ENCODE peak calls at places on chromosomes 5 and 9, in six cellular contexts. Q, G, V, C, M and E are unnamed samples.

GRCh38 chr5:151204051-151204450 is 19.8 kb downstream of the CCDC69 start:
- DNase-seq in V (no peak), M (no peak), Q (no peak), C (no peak), G (no peak), E (peak)

GRCh38 chr5:95619096-95619495 is 791 bp upstream of the GPR150 start:
- DNase-seq in G (no peak), M (no peak), C (no peak), Q (no peak), V (no peak), E (no peak)

GRCh38 chr5:1542755-1543154 is 19.0 kb upstream of the LPCAT1 start:
- DNase-seq in M (peak), V (no peak), G (no peak), C (no peak), Q (no peak), E (peak)

GRCh38 chr5:4275232-4275631 is 679.6 kb downstream of the IRX1 start:
- DNase-seq in C (no peak), Q (no peak), M (no peak), G (no peak), V (no peak), E (no peak)

GRCh38 chr9:33794560-33794959 is 801 bp upstream of the PRSS3 start:
- DNase-seq in M (no peak), G (no peak), C (no peak), V (no peak), Q (no peak), E (no peak)

GRCh38 chr9:121439711-121440110 is 59.9 kb downstream of the GGTA1 start:
- DNase-seq in V (no peak), G (no peak), M (no peak), Q (no peak), C (no peak), E (no peak)

GRCh38 chr9:82781965-82782392 is 281.0 kb downstream of the RASEF start:
- DNase-seq in M (peak), Q (no peak), G (no peak), V (no peak), C (no peak), E (no peak)

GRCh38 chr5:9348296-9348996 is 197.4 kb downstream of the SEMA5A start:
- DNase-seq in V (no peak), G (no peak), C (no peak), M (no peak), Q (no peak), E (no peak)

GRCh38 chr5:154523104-154523503 is 45.1 kb upstream of the HAND1 start:
- DNase-seq in V (no peak), C (no peak), G (no peak), Q (no peak), M (no peak), E (no peak)

GRCh38 chr9:2729721-2730120 is 12.4 kb downstream of the KCNV2 start:
- DNase-seq in M (no peak), C (no peak), Q (no peak), G (no peak), V (no peak), E (no peak)